ENCODE peak calls at places on chromosomes 16 and 17, in nine cellular contexts. One of them, this sample, is unnamed.

GRCh38 chr17:49456172-49456965 is 38.7 kb upstream of the NGFR start:
- DNase-seq in endodermal cell: no peak
- DNase-seq in PC-9: no peak
- DNase-seq in HCT116: no peak
- DNase-seq in neural progenitor cell: no peak
- DNase-seq in bronchial epithelial cell: peak; percentile 15
- DNase-seq in GM12865: no peak
- DNase-seq in astrocyte of the spinal cord: peak; percentile 73
- DNase-seq in A549: no peak
- DNase-seq in this sample: no peak

GRCh38 chr17:20241855-20242254 is 225.5 kb downstream of the LGALS9B start:
- DNase-seq in bronchial epithelial cell: no peak
- DNase-seq in neural progenitor cell: no peak
- DNase-seq in astrocyte of the spinal cord: no peak
- DNase-seq in endodermal cell: no peak
- DNase-seq in GM12865: no peak
- DNase-seq in HCT116: no peak
- DNase-seq in PC-9: no peak
- DNase-seq in A549: no peak
- DNase-seq in this sample: no peak

GRCh38 chr17:13698832-13699231 is 97.1 kb upstream of the HS3ST3A1 start:
- DNase-seq in PC-9: no peak
- DNase-seq in GM12865: no peak
- DNase-seq in A549: no peak
- DNase-seq in astrocyte of the spinal cord: no peak
- DNase-seq in bronchial epithelial cell: no peak
- DNase-seq in neural progenitor cell: peak; percentile 9
- DNase-seq in endodermal cell: peak; percentile 86
- DNase-seq in HCT116: no peak
- DNase-seq in this sample: no peak

GRCh38 chr16:86563489-86564345 is 2.9 kb upstream of the FOXC2 start:
- DNase-seq in PC-9: peak; percentile 72
- DNase-seq in endodermal cell: peak; percentile 97
- DNase-seq in HCT116: peak; percentile 92
- DNase-seq in astrocyte of the spinal cord: peak; percentile 95
- DNase-seq in GM12865: peak; percentile 90
- DNase-seq in A549: peak; percentile 86
- DNase-seq in neural progenitor cell: peak; percentile 95
- DNase-seq in bronchial epithelial cell: peak; percentile 67
- DNase-seq in this sample: peak; percentile 50

GRCh38 chr17:82332669-82333278 is 792 bp downstream of the SECTM1 start:
- DNase-seq in GM12865: no peak
- DNase-seq in astrocyte of the spinal cord: peak; percentile 45
- DNase-seq in PC-9: peak; percentile 44
- DNase-seq in endodermal cell: no peak
- DNase-seq in bronchial epithelial cell: peak; percentile 40
- DNase-seq in neural progenitor cell: no peak
- DNase-seq in A549: peak; percentile 58
- DNase-seq in HCT116: peak; percentile 38
- DNase-seq in this sample: no peak

GRCh38 chr17:29376667-29377268 is 13.4 kb upstream of the TAOK1 start:
- DNase-seq in HCT116: no peak
- DNase-seq in endodermal cell: peak; percentile 79
- DNase-seq in PC-9: no peak
- DNase-seq in astrocyte of the spinal cord: peak; percentile 90
- DNase-seq in bronchial epithelial cell: peak; percentile 49
- DNase-seq in neural progenitor cell: peak; percentile 81
- DNase-seq in GM12865: no peak
- DNase-seq in A549: peak; percentile 55
- DNase-seq in this sample: no peak

GRCh38 chr16:71373073-71373472 is 14.6 kb downstream of the CALB2 start:
- DNase-seq in astrocyte of the spinal cord: peak; percentile 4
- DNase-seq in bronchial epithelial cell: no peak
- DNase-seq in HCT116: peak; percentile 21
- DNase-seq in GM12865: no peak
- DNase-seq in A549: peak; percentile 49
- DNase-seq in endodermal cell: no peak
- DNase-seq in PC-9: no peak
- DNase-seq in neural progenitor cell: no peak
- DNase-seq in this sample: no peak

GRCh38 chr16:59826767-59827166 is 1092.7 kb upstream of the GOT2 start:
- DNase-seq in A549: no peak
- DNase-seq in HCT116: no peak
- DNase-seq in endodermal cell: no peak
- DNase-seq in GM12865: no peak
- DNase-seq in bronchial epithelial cell: no peak
- DNase-seq in astrocyte of the spinal cord: no peak
- DNase-seq in PC-9: no peak
- DNase-seq in neural progenitor cell: no peak
- DNase-seq in this sample: no peak

GRCh38 chr16:27951752-27952151 is 111.8 kb downstream of the GSG1L start:
- DNase-seq in endodermal cell: no peak
- DNase-seq in astrocyte of the spinal cord: no peak
- DNase-seq in A549: no peak
- DNase-seq in GM12865: no peak
- DNase-seq in PC-9: no peak
- DNase-seq in HCT116: no peak
- DNase-seq in bronchial epithelial cell: peak; percentile 15
- DNase-seq in neural progenitor cell: no peak
- DNase-seq in this sample: no peak

GRCh38 chr17:8005951-8006730 is 3.7 kb downstream of the GUCY2D start:
- DNase-seq in neural progenitor cell: no peak
- DNase-seq in endodermal cell: no peak
- DNase-seq in HCT116: no peak
- DNase-seq in PC-9: no peak
- DNase-seq in GM12865: peak; percentile 32
- DNase-seq in A549: peak; percentile 64
- DNase-seq in astrocyte of the spinal cord: no peak
- DNase-seq in bronchial epithelial cell: no peak
- DNase-seq in this sample: no peak

GRCh38 chr17:57138956-57139576 is 54.0 kb downstream of the AKAP1 start:
- DNase-seq in astrocyte of the spinal cord: no peak
- DNase-seq in endodermal cell: no peak
- DNase-seq in HCT116: no peak
- DNase-seq in A549: peak; percentile 19
- DNase-seq in bronchial epithelial cell: peak; percentile 47
- DNase-seq in PC-9: no peak
- DNase-seq in GM12865: peak; percentile 29
- DNase-seq in neural progenitor cell: no peak
- DNase-seq in this sample: no peak

GRCh38 chr17:10384175-10384574 is 11.4 kb upstream of the MYH13 start:
- DNase-seq in GM12865: no peak
- DNase-seq in endodermal cell: peak; percentile 60
- DNase-seq in HCT116: no peak
- DNase-seq in PC-9: no peak
- DNase-seq in A549: no peak
- DNase-seq in astrocyte of the spinal cord: no peak
- DNase-seq in bronchial epithelial cell: no peak
- DNase-seq in neural progenitor cell: peak; percentile 73
- DNase-seq in this sample: no peak

GRCh38 chr16:85372627-85373372 is 240.3 kb upstream of the GSE1 start:
- DNase-seq in GM12865: no peak
- DNase-seq in neural progenitor cell: no peak
- DNase-seq in bronchial epithelial cell: peak; percentile 78
- DNase-seq in A549: peak; percentile 52
- DNase-seq in endodermal cell: no peak
- DNase-seq in PC-9: peak; percentile 83
- DNase-seq in astrocyte of the spinal cord: peak; percentile 67
- DNase-seq in HCT116: no peak
- DNase-seq in this sample: no peak

GRCh38 chr16:61131447-61131846 is 904.8 kb downstream of the CDH8 start:
- DNase-seq in A549: no peak
- DNase-seq in HCT116: no peak
- DNase-seq in GM12865: no peak
- DNase-seq in neural progenitor cell: no peak
- DNase-seq in PC-9: no peak
- DNase-seq in astrocyte of the spinal cord: no peak
- DNase-seq in bronchial epithelial cell: no peak
- DNase-seq in endodermal cell: no peak
- DNase-seq in this sample: no peak

GRCh38 chr16:4517812-4518211 is 20.8 kb downstream of the CDIP1 start:
- DNase-seq in neural progenitor cell: peak; percentile 82
- DNase-seq in HCT116: no peak
- DNase-seq in PC-9: no peak
- DNase-seq in astrocyte of the spinal cord: peak; percentile 43
- DNase-seq in endodermal cell: peak; percentile 92
- DNase-seq in GM12865: peak; percentile 32
- DNase-seq in bronchial epithelial cell: no peak
- DNase-seq in A549: peak; percentile 47
- DNase-seq in this sample: no peak

GRCh38 chr17:40218740-40219072 is 398 bp upstream of the WIPF2 start:
- DNase-seq in HCT116: peak; percentile 47
- DNase-seq in GM12865: peak; percentile 92
- DNase-seq in neural progenitor cell: peak; percentile 94
- DNase-seq in A549: peak; percentile 82
- DNase-seq in PC-9: peak; percentile 45
- DNase-seq in astrocyte of the spinal cord: peak; percentile 84
- DNase-seq in bronchial epithelial cell: peak; percentile 44
- DNase-seq in endodermal cell: peak; percentile 94
- DNase-seq in this sample: peak; percentile 17

GRCh38 chr16:53291757-53292392 is 142.4 kb upstream of the RBL2 start:
- DNase-seq in neural progenitor cell: no peak
- DNase-seq in bronchial epithelial cell: no peak
- DNase-seq in astrocyte of the spinal cord: no peak
- DNase-seq in GM12865: no peak
- DNase-seq in A549: no peak
- DNase-seq in PC-9: peak; percentile 42
- DNase-seq in HCT116: no peak
- DNase-seq in endodermal cell: no peak
- DNase-seq in this sample: peak; percentile 92

GRCh38 chr17:63835167-63835720 is 7.2 kb downstream of the SMARCD2 start:
- DNase-seq in A549: no peak
- DNase-seq in endodermal cell: no peak
- DNase-seq in GM12865: no peak
- DNase-seq in neural progenitor cell: no peak
- DNase-seq in bronchial epithelial cell: no peak
- DNase-seq in PC-9: no peak
- DNase-seq in astrocyte of the spinal cord: no peak
- DNase-seq in HCT116: no peak
- DNase-seq in this sample: no peak
- TF ChIP-seq CTCF in A549: peak; percentile 24
- TF ChIP-seq CTCF in endodermal cell: no peak
- TF ChIP-seq CTCF in GM12865: no peak
- TF ChIP-seq CTCF in neural progenitor cell: no peak
- TF ChIP-seq CTCF in bronchial epithelial cell: no peak
- TF ChIP-seq CTCF in PC-9: peak; percentile 24
- TF ChIP-seq CTCF in astrocyte of the spinal cord: no peak
- TF ChIP-seq CTCF in HCT116: no peak
- TF ChIP-seq CTCF in this sample: no peak

GRCh38 chr16:11507350-11507749 is 79.4 kb downstream of the LITAF start:
- DNase-seq in PC-9: no peak
- DNase-seq in astrocyte of the spinal cord: no peak
- DNase-seq in neural progenitor cell: no peak
- DNase-seq in A549: no peak
- DNase-seq in endodermal cell: no peak
- DNase-seq in GM12865: no peak
- DNase-seq in bronchial epithelial cell: no peak
- DNase-seq in HCT116: no peak
- DNase-seq in this sample: no peak

GRCh38 chr16:11507991-11508390 is 78.7 kb downstream of the LITAF start:
- DNase-seq in astrocyte of the spinal cord: no peak
- DNase-seq in GM12865: no peak
- DNase-seq in endodermal cell: no peak
- DNase-seq in bronchial epithelial cell: no peak
- DNase-seq in A549: no peak
- DNase-seq in HCT116: no peak
- DNase-seq in neural progenitor cell: no peak
- DNase-seq in PC-9: no peak
- DNase-seq in this sample: no peak

GRCh38 chr16:11503566-11503965 is 83.2 kb downstream of the LITAF start:
- DNase-seq in bronchial epithelial cell: no peak
- DNase-seq in astrocyte of the spinal cord: no peak
- DNase-seq in GM12865: no peak
- DNase-seq in endodermal cell: no peak
- DNase-seq in neural progenitor cell: no peak
- DNase-seq in PC-9: no peak
- DNase-seq in A549: no peak
- DNase-seq in HCT116: no peak
- DNase-seq in this sample: no peak

GRCh38 chr16:11510178-11510973 is 76.3 kb downstream of the LITAF start:
- DNase-seq in A549: no peak
- DNase-seq in HCT116: no peak
- DNase-seq in PC-9: no peak
- DNase-seq in endodermal cell: no peak
- DNase-seq in bronchial epithelial cell: no peak
- DNase-seq in astrocyte of the spinal cord: no peak
- DNase-seq in GM12865: no peak
- DNase-seq in neural progenitor cell: no peak
- DNase-seq in this sample: no peak

DNA sequence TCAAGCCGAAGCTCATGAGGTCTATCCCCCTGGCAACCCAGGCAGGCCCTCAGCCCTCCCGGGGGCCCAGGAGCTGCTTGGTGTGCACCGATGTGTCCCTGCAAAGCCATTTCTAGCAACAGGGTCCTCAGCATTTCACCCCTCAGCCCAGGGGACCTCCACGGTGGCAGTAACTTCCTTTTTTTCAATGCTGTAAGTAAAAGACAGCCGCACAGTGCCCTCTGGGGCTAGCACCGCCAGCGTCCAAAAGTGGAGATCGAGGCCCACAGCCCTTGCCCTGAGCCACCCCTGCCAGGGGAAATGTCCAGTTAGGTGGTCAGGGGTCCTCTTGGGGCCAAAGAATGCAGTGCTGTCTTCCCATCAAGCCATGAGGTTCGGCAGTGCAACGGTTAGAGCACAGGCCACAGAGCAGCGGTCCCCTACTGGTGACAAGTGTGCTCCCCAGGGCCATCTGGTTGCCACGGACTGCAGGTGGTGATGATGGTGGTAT is 79.9 kb downstream of the LITAF start:
- DNase-seq in neural progenitor cell: no peak
- DNase-seq in GM12865: peak; percentile 21
- DNase-seq in PC-9: no peak
- DNase-seq in bronchial epithelial cell: no peak
- DNase-seq in endodermal cell: peak; percentile 42
- DNase-seq in HCT116: no peak
- DNase-seq in A549: no peak
- DNase-seq in astrocyte of the spinal cord: no peak
- DNase-seq in this sample: no peak
- TF ChIP-seq CTCF in neural progenitor cell: no peak
- TF ChIP-seq CTCF in GM12865: no peak
- TF ChIP-seq CTCF in PC-9: no peak
- TF ChIP-seq CTCF in bronchial epithelial cell: no peak
- TF ChIP-seq CTCF in endodermal cell: peak; percentile 42
- TF ChIP-seq CTCF in HCT116: no peak
- TF ChIP-seq CTCF in A549: no peak
- TF ChIP-seq CTCF in astrocyte of the spinal cord: no peak
- TF ChIP-seq CTCF in this sample: no peak

GRCh38 chr17:79937435-79937870 is 98.2 kb upstream of the CBX4 start:
- DNase-seq in neural progenitor cell: no peak
- DNase-seq in bronchial epithelial cell: no peak
- DNase-seq in PC-9: no peak
- DNase-seq in GM12865: no peak
- DNase-seq in A549: no peak
- DNase-seq in HCT116: no peak
- DNase-seq in endodermal cell: no peak
- DNase-seq in astrocyte of the spinal cord: no peak
- DNase-seq in this sample: no peak
- TF ChIP-seq CTCF in neural progenitor cell: no peak
- TF ChIP-seq CTCF in bronchial epithelial cell: no peak
- TF ChIP-seq CTCF in PC-9: no peak
- TF ChIP-seq CTCF in GM12865: no peak
- TF ChIP-seq CTCF in A549: no peak
- TF ChIP-seq CTCF in HCT116: no peak
- TF ChIP-seq CTCF in endodermal cell: no peak
- TF ChIP-seq CTCF in astrocyte of the spinal cord: no peak
- TF ChIP-seq CTCF in this sample: no peak

GRCh38 chr17:1095853-1096675 is 83.7 kb downstream of the ABR start:
- DNase-seq in endodermal cell: no peak
- DNase-seq in PC-9: no peak
- DNase-seq in HCT116: no peak
- DNase-seq in astrocyte of the spinal cord: no peak
- DNase-seq in GM12865: no peak
- DNase-seq in bronchial epithelial cell: no peak
- DNase-seq in neural progenitor cell: no peak
- DNase-seq in A549: no peak
- DNase-seq in this sample: no peak
- TF ChIP-seq CTCF in endodermal cell: no peak
- TF ChIP-seq CTCF in PC-9: no peak
- TF ChIP-seq CTCF in HCT116: no peak
- TF ChIP-seq CTCF in astrocyte of the spinal cord: no peak
- TF ChIP-seq CTCF in GM12865: no peak
- TF ChIP-seq CTCF in bronchial epithelial cell: no peak
- TF ChIP-seq CTCF in neural progenitor cell: no peak
- TF ChIP-seq CTCF in A549: no peak
- TF ChIP-seq CTCF in this sample: no peak

This sample was measured in LNCaP clone FGC.